ENCODE peak calls at places on chromosomes 3 and 15, in nine cellular contexts. One of them, this sample, is unnamed.
A peak's percentile ranks its signal among the peaks of the same experiment; 100 is the strongest.

GRCh38 chr3:143266512-143266911 is 146.9 kb downstream of the CHST2 start:
- DNase-seq in left lung: no peak
- DNase-seq in fibroblast of lung: peak; percentile 45
- DNase-seq in lower lobe of right lung: no peak
- DNase-seq in transverse colon: no peak
- DNase-seq in tibial artery: peak; percentile 24
- DNase-seq in hepatocyte: no peak
- DNase-seq in Peyer's patch: no peak
- DNase-seq in lung: no peak
- DNase-seq in this sample: no peak

GRCh38 chr3:138846350-138846756 is 11.6 kb upstream of the PIK3CB start:
- DNase-seq in transverse colon: no peak
- DNase-seq in left lung: no peak
- DNase-seq in lung: no peak
- DNase-seq in hepatocyte: no peak
- DNase-seq in fibroblast of lung: no peak
- DNase-seq in Peyer's patch: no peak
- DNase-seq in lower lobe of right lung: no peak
- DNase-seq in tibial artery: no peak
- DNase-seq in this sample: no peak

GRCh38 chr3:196643201-196643749 is 3.8 kb downstream of the NRROS start:
- DNase-seq in hepatocyte: no peak
- DNase-seq in Peyer's patch: no peak
- DNase-seq in left lung: no peak
- DNase-seq in lower lobe of right lung: peak; percentile 85
- DNase-seq in fibroblast of lung: no peak
- DNase-seq in tibial artery: peak; percentile 55
- DNase-seq in lung: no peak
- DNase-seq in transverse colon: peak; percentile 76
- DNase-seq in this sample: peak; percentile 37

GRCh38 chr3:128706171-128706570 is 19.8 kb upstream of the RAB7A start:
- DNase-seq in fibroblast of lung: no peak
- DNase-seq in Peyer's patch: no peak
- DNase-seq in hepatocyte: no peak
- DNase-seq in lung: no peak
- DNase-seq in left lung: no peak
- DNase-seq in transverse colon: no peak
- DNase-seq in lower lobe of right lung: no peak
- DNase-seq in tibial artery: no peak
- DNase-seq in this sample: no peak

GRCh38 chr15:23566070-23567050 is 886 bp downstream of the MKRN3 start:
- DNase-seq in Peyer's patch: no peak
- DNase-seq in tibial artery: no peak
- DNase-seq in fibroblast of lung: peak; percentile 1
- DNase-seq in lower lobe of right lung: no peak
- DNase-seq in transverse colon: no peak
- DNase-seq in hepatocyte: no peak
- DNase-seq in lung: no peak
- DNase-seq in left lung: no peak
- DNase-seq in this sample: peak; percentile 19

GRCh38 chr3:39267631-39268553 is 11.9 kb downstream of the CX3CR1 start:
- DNase-seq in fibroblast of lung: no peak
- DNase-seq in tibial artery: no peak
- DNase-seq in transverse colon: no peak
- DNase-seq in Peyer's patch: no peak
- DNase-seq in lower lobe of right lung: no peak
- DNase-seq in lung: no peak
- DNase-seq in left lung: no peak
- DNase-seq in hepatocyte: no peak
- DNase-seq in this sample: peak; percentile 46

GRCh38 chr3:136950583-136950982 is 7.2 kb upstream of the IL20RB start:
- DNase-seq in tibial artery: no peak
- DNase-seq in lung: no peak
- DNase-seq in hepatocyte: no peak
- DNase-seq in lower lobe of right lung: no peak
- DNase-seq in Peyer's patch: no peak
- DNase-seq in fibroblast of lung: no peak
- DNase-seq in transverse colon: no peak
- DNase-seq in left lung: no peak
- DNase-seq in this sample: no peak

GRCh38 chr3:189076459-189076858 is 95.3 kb upstream of the TPRG1 start:
- DNase-seq in fibroblast of lung: no peak
- DNase-seq in Peyer's patch: no peak
- DNase-seq in hepatocyte: no peak
- DNase-seq in lower lobe of right lung: no peak
- DNase-seq in lung: no peak
- DNase-seq in transverse colon: no peak
- DNase-seq in left lung: no peak
- DNase-seq in tibial artery: no peak
- DNase-seq in this sample: no peak

GRCh38 chr3:155702745-155703581 is 41.9 kb downstream of the PLCH1 start:
- DNase-seq in lower lobe of right lung: peak; percentile 55
- DNase-seq in left lung: peak; percentile 49
- DNase-seq in fibroblast of lung: no peak
- DNase-seq in lung: peak; percentile 69
- DNase-seq in hepatocyte: no peak
- DNase-seq in tibial artery: no peak
- DNase-seq in transverse colon: no peak
- DNase-seq in Peyer's patch: no peak
- DNase-seq in this sample: no peak

GRCh38 chr15:70093481-70094309 is 4.0 kb downstream of the TLE3 start:
- DNase-seq in Peyer's patch: no peak
- DNase-seq in left lung: no peak
- DNase-seq in fibroblast of lung: peak; percentile 61
- DNase-seq in transverse colon: peak; percentile 68
- DNase-seq in lower lobe of right lung: no peak
- DNase-seq in tibial artery: peak; percentile 50
- DNase-seq in hepatocyte: peak; percentile 39
- DNase-seq in lung: no peak
- DNase-seq in this sample: no peak

GRCh38 chr3:156509209-156510174 is 45.4 kb downstream of the SSR3 start:
- DNase-seq in tibial artery: no peak
- DNase-seq in lung: no peak
- DNase-seq in Peyer's patch: no peak
- DNase-seq in hepatocyte: peak; percentile 75
- DNase-seq in fibroblast of lung: peak; percentile 76
- DNase-seq in left lung: no peak
- DNase-seq in transverse colon: no peak
- DNase-seq in lower lobe of right lung: no peak
- DNase-seq in this sample: no peak

GRCh38 chr15:60079210-60079609 is 75.1 kb downstream of the FOXB1 start:
- DNase-seq in hepatocyte: no peak
- DNase-seq in lower lobe of right lung: no peak
- DNase-seq in left lung: no peak
- DNase-seq in transverse colon: no peak
- DNase-seq in lung: no peak
- DNase-seq in fibroblast of lung: no peak
- DNase-seq in Peyer's patch: no peak
- DNase-seq in tibial artery: no peak
- DNase-seq in this sample: no peak

GRCh38 chr15:31270767-31271166 is 55.9 kb upstream of the KLF13 start:
- DNase-seq in hepatocyte: no peak
- DNase-seq in lung: peak; percentile 24
- DNase-seq in fibroblast of lung: no peak
- DNase-seq in left lung: no peak
- DNase-seq in lower lobe of right lung: no peak
- DNase-seq in transverse colon: peak; percentile 4
- DNase-seq in Peyer's patch: no peak
- DNase-seq in tibial artery: no peak
- DNase-seq in this sample: no peak

GRCh38 chr3:51779137-51779536 is at the start of gene IQCF6:
- DNase-seq in Peyer's patch: no peak
- DNase-seq in lung: no peak
- DNase-seq in left lung: no peak
- DNase-seq in transverse colon: no peak
- DNase-seq in hepatocyte: no peak
- DNase-seq in lower lobe of right lung: no peak
- DNase-seq in tibial artery: no peak
- DNase-seq in fibroblast of lung: no peak
- DNase-seq in this sample: no peak

GRCh38 chr3:29561651-29562050 is 280.8 kb downstream of the RBMS3 start:
- DNase-seq in Peyer's patch: no peak
- DNase-seq in fibroblast of lung: peak; percentile 31
- DNase-seq in tibial artery: no peak
- DNase-seq in left lung: no peak
- DNase-seq in lower lobe of right lung: no peak
- DNase-seq in hepatocyte: no peak
- DNase-seq in lung: no peak
- DNase-seq in transverse colon: no peak
- DNase-seq in this sample: no peak

GRCh38 chr3:151477596-151478375 is 16.9 kb upstream of the IGSF10 start:
- DNase-seq in fibroblast of lung: peak; percentile 32
- DNase-seq in left lung: no peak
- DNase-seq in Peyer's patch: no peak
- DNase-seq in lung: no peak
- DNase-seq in hepatocyte: no peak
- DNase-seq in tibial artery: no peak
- DNase-seq in lower lobe of right lung: no peak
- DNase-seq in transverse colon: no peak
- DNase-seq in this sample: no peak

GRCh38 chr3:90241481-90241880 is 1134.1 kb downstream of the EPHA3 start:
- DNase-seq in lower lobe of right lung: no peak
- DNase-seq in transverse colon: no peak
- DNase-seq in left lung: no peak
- DNase-seq in tibial artery: no peak
- DNase-seq in hepatocyte: no peak
- DNase-seq in fibroblast of lung: no peak
- DNase-seq in lung: no peak
- DNase-seq in Peyer's patch: no peak
- DNase-seq in this sample: no peak
- H3K9me3 ChIP-seq in lower lobe of right lung: peaks cover 17% of the 10 kb centered on the region
- H3K9me3 ChIP-seq in transverse colon: peaks cover 5% of the 10 kb centered on the region
- H3K9me3 ChIP-seq in left lung: peaks cover 58% of the 10 kb centered on the region
- H3K9me3 ChIP-seq in tibial artery: no peaks in the 10 kb centered on the region
- H3K9me3 ChIP-seq in hepatocyte: no peaks in the 10 kb centered on the region
- H3K9me3 ChIP-seq in fibroblast of lung: no peaks in the 10 kb centered on the region
- H3K9me3 ChIP-seq in lung: no peaks in the 10 kb centered on the region
- H3K9me3 ChIP-seq in Peyer's patch: no peaks in the 10 kb centered on the region
- H3K9me3 ChIP-seq in this sample: no peaks in the 10 kb centered on the region

GRCh38 chr3:6273878-6274277 is 587.0 kb upstream of the GRM7 start:
- DNase-seq in left lung: no peak
- DNase-seq in fibroblast of lung: no peak
- DNase-seq in Peyer's patch: no peak
- DNase-seq in transverse colon: no peak
- DNase-seq in tibial artery: no peak
- DNase-seq in lower lobe of right lung: no peak
- DNase-seq in lung: no peak
- DNase-seq in hepatocyte: no peak
- DNase-seq in this sample: no peak
- H3K9me3 ChIP-seq in left lung: peaks cover 4% of the 10 kb centered on the region
- H3K9me3 ChIP-seq in fibroblast of lung: no peaks in the 10 kb centered on the region
- H3K9me3 ChIP-seq in Peyer's patch: no peaks in the 10 kb centered on the region
- H3K9me3 ChIP-seq in transverse colon: no peaks in the 10 kb centered on the region
- H3K9me3 ChIP-seq in tibial artery: no peaks in the 10 kb centered on the region
- H3K9me3 ChIP-seq in lower lobe of right lung: no peaks in the 10 kb centered on the region
- H3K9me3 ChIP-seq in lung: no peaks in the 10 kb centered on the region
- H3K9me3 ChIP-seq in hepatocyte: no peaks in the 10 kb centered on the region
- H3K9me3 ChIP-seq in this sample: no peaks in the 10 kb centered on the region

DNA sequence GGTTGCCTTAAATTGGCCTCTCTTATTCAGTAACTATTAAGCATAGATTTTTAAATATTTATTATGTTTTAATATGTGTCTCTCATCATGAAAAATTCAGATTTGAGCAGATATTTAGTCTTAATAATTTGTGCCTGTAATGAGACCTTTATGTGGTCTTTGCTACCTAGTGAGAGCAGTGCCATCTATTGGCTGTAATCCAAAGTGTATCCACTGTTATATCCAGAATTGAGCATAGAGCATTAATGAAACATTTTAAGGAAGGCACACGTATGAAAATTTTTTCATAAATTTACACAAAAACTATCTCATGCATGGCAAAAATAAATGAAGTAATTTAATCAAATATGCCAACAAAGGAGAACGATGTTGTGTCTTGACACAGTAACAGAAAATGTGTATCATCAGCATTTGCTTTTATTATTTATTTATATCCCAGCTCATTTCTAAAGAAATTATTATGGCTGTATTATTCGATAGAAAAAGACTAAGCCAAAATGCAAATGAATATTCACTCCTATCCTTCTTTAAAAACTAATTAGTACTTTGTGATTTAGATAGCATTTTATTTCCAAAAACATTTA is 203.5 kb downstream of the RSRC1 start:
- DNase-seq in lower lobe of right lung: no peak
- DNase-seq in hepatocyte: peak; percentile 43
- DNase-seq in fibroblast of lung: peak; percentile 48
- DNase-seq in tibial artery: no peak
- DNase-seq in transverse colon: no peak
- DNase-seq in lung: no peak
- DNase-seq in left lung: no peak
- DNase-seq in Peyer's patch: no peak
- DNase-seq in this sample: no peak
- H3K9me3 ChIP-seq in lower lobe of right lung: no peaks in the 10 kb centered on the region
- H3K9me3 ChIP-seq in hepatocyte: no peaks in the 10 kb centered on the region
- H3K9me3 ChIP-seq in fibroblast of lung: no peaks in the 10 kb centered on the region
- H3K9me3 ChIP-seq in tibial artery: no peaks in the 10 kb centered on the region
- H3K9me3 ChIP-seq in transverse colon: no peaks in the 10 kb centered on the region
- H3K9me3 ChIP-seq in lung: no peaks in the 10 kb centered on the region
- H3K9me3 ChIP-seq in left lung: no peaks in the 10 kb centered on the region
- H3K9me3 ChIP-seq in Peyer's patch: no peaks in the 10 kb centered on the region
- H3K9me3 ChIP-seq in this sample: no peaks in the 10 kb centered on the region

DNA sequence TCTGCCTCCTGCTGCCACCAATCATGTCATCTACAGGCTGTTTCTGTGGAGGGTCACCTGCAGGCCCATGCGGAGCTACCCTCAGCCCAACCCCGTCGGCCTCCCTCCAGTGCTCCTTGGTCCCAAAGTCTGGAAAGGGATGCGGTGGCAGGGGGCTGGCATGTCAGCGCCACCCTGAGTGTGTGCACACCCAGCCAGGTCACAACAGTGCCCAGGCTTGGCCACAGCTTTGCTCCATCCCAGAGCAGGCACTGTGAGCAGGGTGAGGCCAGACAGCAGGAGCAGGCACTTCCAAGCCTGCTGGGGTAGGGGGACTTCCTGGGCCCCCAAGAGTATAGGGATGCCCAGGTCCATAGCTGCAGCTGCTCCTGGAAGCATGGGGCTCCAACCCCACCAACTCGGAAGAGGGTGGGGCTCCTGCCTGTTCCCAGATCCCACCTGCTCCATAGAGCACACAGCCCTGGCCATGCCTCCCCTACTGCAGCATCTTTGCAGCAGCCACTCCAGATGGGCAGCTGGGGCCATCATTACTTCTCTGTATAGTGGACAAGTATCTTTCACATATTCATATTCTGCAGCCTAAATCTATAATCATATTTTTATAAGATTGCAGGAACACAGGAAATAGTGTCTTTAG is 109.3 kb downstream of the CBLB start:
- DNase-seq in tibial artery: no peak
- DNase-seq in lower lobe of right lung: peak; percentile 25
- DNase-seq in left lung: peak; percentile 41
- DNase-seq in transverse colon: no peak
- DNase-seq in hepatocyte: no peak
- DNase-seq in lung: no peak
- DNase-seq in Peyer's patch: no peak
- DNase-seq in fibroblast of lung: no peak
- DNase-seq in this sample: no peak
- H3K9me3 ChIP-seq in tibial artery: no peaks in the 10 kb centered on the region
- H3K9me3 ChIP-seq in lower lobe of right lung: no peaks in the 10 kb centered on the region
- H3K9me3 ChIP-seq in left lung: peaks cover 26% of the 10 kb centered on the region
- H3K9me3 ChIP-seq in transverse colon: peaks cover 4% of the 10 kb centered on the region
- H3K9me3 ChIP-seq in hepatocyte: no peaks in the 10 kb centered on the region
- H3K9me3 ChIP-seq in lung: no peaks in the 10 kb centered on the region
- H3K9me3 ChIP-seq in Peyer's patch: no peaks in the 10 kb centered on the region
- H3K9me3 ChIP-seq in fibroblast of lung: no peaks in the 10 kb centered on the region
- H3K9me3 ChIP-seq in this sample: peaks cover 2% of the 10 kb centered on the region